ENCODE peak calls at places on chromosome 9, in five cellular contexts. A, M, D, I and X are unnamed samples.

GRCh38 chr9:136282272-136282861 is 21.5 kb downstream of the CCDC187 start:
- DNase-seq in A (no peak), M (no peak), D (no peak), I (no peak), X (no peak)

GRCh38 chr9:133142657-133143592 is 20.8 kb downstream of the GBGT1 start:
- DNase-seq in A (no peak), M (peak), D (no peak), I (no peak), X (no peak)

GRCh38 chr9:113906411-113907110 is 30.5 kb downstream of the ZNF618 start:
- DNase-seq in A (no peak), M (no peak), D (peak), I (peak), X (peak)

GRCh38 chr9:103139891-103140290 is 144.8 kb downstream of the CYLC2 start:
- DNase-seq in A (no peak), M (no peak), D (no peak), I (no peak), X (no peak)

GRCh38 chr9:33159760-33160127 is 7.4 kb downstream of the B4GALT1 start:
- DNase-seq in A (peak), M (peak), D (peak), I (peak), X (peak)

GRCh38 chr9:99162759-99163364 is 57.9 kb downstream of the TGFBR1 start:
- DNase-seq in A (peak), M (no peak), D (no peak), I (peak), X (peak)

GRCh38 chr9:102461441-102461840 is 533.7 kb upstream of the CYLC2 start:
- DNase-seq in A (no peak), M (no peak), D (no peak), I (no peak), X (no peak)

GRCh38 chr9:1120500-1120899 is 70.3 kb downstream of the DMRT2 start:
- DNase-seq in A (no peak), M (no peak), D (no peak), I (no peak), X (no peak)

GRCh38 chr9:97831843-97832636 is 21.0 kb upstream of the FOXE1 start:
- DNase-seq in A (no peak), M (no peak), D (no peak), I (peak), X (no peak)

GRCh38 chr9:18743421-18743820 is 269.5 kb downstream of the ADAMTSL1 start:
- DNase-seq in A (no peak), M (peak), D (no peak), I (no peak), X (no peak)

GRCh38 chr9:116269250-116269649 is 115.7 kb downstream of the PAPPA start:
- DNase-seq in A (no peak), M (no peak), D (no peak), I (peak), X (peak)

GRCh38 chr9:121607434-121608248 is 43.8 kb upstream of the DAB2IP start:
- DNase-seq in A (peak), M (no peak), D (no peak), I (peak), X (peak)

GRCh38 chr9:122180633-122181032 is 20.9 kb downstream of the MORN5 start:
- DNase-seq in A (peak), M (no peak), D (no peak), I (peak), X (peak)

GRCh38 chr9:110538621-110539020 is 40.9 kb downstream of the SVEP1 start:
- DNase-seq in A (no peak), M (no peak), D (no peak), I (no peak), X (no peak)

GRCh38 chr9:112124156-112124555 is 50.9 kb downstream of the SUSD1 start:
- DNase-seq in A (no peak), M (peak), D (no peak), I (no peak), X (no peak)

GRCh38 chr9:135990468-135991429 is 29.6 kb upstream of the UBAC1 start:
- DNase-seq in A (peak), M (peak), D (no peak), I (peak), X (peak)

GRCh38 chr9:136011703-136012496 is 50.7 kb upstream of the UBAC1 start:
- DNase-seq in A (no peak), M (peak), D (no peak), I (no peak), X (no peak)

GRCh38 chr9:84997472-84997871 is 327.9 kb downstream of the NTRK2 start:
- DNase-seq in A (no peak), M (no peak), D (no peak), I (no peak), X (no peak)

GRCh38 chr9:86405926-86406325 is 51.7 kb upstream of the TUT7 start:
- DNase-seq in A (peak), M (no peak), D (no peak), I (peak), X (peak)

DNA sequence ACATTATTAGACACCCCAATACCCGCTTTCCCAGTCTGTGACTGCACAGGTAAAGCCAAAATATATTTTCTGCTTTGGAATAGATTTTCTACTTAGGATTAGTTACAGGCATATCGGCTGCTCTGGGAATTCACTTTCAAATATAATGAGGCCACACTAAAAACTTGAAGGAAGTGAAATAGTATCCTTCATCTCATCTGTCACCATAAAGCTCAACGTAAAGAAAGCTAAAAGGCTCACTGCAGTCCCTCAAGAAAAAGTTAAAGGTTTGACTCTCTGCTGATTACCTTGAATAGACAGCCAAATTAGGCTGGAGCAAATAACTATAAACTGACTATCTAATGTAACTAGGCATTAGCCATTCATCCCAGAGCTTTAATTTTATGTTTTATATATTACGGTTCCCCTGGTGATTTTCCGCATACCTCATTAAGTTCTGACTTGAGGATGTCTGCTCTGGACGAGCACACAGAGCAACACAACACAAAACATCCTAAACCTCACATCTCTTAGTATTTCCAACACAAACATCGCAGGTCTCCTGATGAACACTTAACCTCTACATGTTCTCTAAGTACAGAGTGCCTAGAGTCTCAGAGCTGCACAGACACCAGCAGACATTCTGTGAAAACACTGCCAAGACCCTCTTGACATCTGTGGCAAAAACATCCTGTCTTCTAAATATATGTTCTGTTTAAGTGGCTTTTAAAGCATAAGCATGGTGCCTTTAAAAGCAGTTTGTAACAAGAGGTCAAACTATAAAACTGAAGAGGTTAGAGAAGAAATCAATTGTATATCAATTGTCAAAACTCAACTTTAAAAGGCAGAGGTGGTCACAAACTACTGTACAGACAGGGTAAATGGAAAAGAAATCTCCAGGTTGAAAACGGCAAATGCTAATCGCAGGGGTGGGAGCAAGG is 35.4 kb downstream of the ELAVL2 start:
- DNase-seq in A (no peak), M (no peak), D (no peak), I (no peak), X (no peak)
- H3K4me3 ChIP-seq in A (no peak), M (no peak), D (no peak), I (no peak), X (no peak)

GRCh38 chr9:78663367-78663766 is 366.4 kb downstream of the PSAT1 start:
- DNase-seq in A (no peak), M (no peak), D (no peak), I (no peak), X (no peak)
- TF ChIP-seq CTCF in A (no peak), M (no peak), D (no peak), I (no peak), X (no peak)

GRCh38 chr9:90891656-90892055 is 90.0 kb downstream of the SYK start:
- DNase-seq in A (no peak), M (no peak), D (peak), I (no peak), X (no peak)
- H3K4me3 ChIP-seq in A (no peak), M (no peak), D (no peak), I (no peak), X (no peak)

DNA sequence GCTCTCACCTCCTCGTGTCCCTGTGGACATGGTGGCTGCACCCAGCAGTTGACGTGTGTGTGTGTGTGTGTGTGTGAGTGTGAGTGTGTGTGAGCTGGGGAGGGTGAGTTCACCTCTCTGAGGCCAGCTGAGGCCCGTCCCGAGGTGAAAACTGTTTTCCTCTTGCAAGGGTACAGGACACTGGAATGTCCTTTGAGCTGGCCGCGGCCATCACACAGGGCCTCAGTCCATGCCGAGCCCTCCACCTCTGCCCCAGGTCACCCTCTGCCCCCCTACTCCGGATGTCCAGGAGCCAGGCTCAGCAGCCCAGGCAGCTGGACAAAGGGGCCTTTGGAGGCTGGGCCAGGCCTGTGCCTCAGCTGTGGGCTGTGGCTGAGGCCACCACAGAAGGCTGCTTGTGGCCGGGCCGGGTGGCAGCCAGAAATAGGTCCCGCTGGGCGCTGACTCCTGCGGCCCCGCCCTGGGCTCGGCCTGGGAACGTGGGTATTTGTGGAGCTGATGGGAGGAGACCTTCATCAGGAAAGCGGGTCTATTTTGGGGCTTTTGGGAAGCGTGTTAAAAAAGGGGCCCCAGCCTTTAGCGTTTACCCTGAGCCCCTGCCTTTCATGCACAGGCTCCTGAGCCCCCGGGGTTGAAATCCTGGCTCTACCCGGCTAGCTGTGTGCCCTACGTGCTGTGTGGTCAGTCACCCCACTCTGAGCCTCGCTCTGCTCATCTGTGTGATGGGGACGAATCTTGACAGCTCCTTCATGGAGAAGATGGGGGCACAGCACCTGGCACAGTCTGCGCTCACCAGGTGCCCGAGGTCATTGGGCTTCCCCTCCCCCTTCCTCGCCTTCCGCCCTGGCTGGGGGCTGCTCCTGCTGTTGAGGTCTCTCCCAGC is 75.1 kb upstream of the IER5L start:
- DNase-seq in A (no peak), M (no peak), D (no peak), I (no peak), X (no peak)
- TF ChIP-seq CTCF in A (no peak), M (no peak), D (no peak), I (no peak), X (no peak)

DNA sequence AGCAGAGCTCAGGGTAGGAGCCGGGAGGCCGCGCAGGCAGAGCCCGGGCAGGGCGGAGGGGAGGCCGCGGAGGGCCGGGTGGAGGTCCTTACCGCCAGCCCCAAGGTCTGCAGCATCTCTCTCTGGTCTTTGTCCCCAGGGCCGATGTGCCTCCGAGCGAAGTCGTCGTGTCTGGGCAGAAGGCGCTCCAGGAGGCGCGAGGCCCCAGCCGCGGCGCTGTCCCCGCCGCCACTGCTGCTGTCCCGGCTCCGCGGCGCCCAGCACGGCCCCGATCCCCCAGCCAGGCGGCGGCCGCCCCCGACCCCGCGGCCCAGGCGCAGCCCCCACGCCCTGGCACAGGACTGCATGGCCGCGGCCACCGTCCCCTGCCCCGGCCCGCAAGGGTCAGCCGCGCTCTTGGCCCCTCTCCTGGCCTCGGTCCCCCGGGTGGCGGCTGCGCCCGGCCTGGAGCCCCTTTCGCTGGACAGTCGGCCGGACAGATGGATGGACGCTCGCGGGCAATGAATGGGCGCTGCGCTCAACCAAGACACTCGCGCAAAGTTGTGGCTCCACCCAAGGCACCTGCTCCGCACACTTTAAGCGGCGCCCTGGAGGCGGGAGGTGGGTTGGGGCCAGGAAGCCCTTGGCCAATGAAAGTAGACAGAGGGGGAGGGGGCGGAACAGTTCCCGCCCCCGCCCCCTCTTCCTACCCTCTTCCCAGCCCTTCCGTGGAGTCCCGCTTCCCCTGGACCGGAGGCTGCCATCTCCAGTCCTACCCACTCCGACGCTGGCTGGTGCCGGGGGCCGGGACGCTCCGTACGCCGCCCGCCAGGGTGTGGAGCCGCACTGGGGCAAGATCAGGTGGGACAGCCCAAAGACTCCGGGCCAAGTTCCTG is at the start of gene GLDC:
- DNase-seq in A (peak), M (peak), D (no peak), I (no peak), X (peak)
- H3K4me3 ChIP-seq in A (peak), M (peak), D (peak), I (no peak), X (peak)

GRCh38 chr9:120286530-120286929 is 293.4 kb downstream of the CDK5RAP2 start:
- DNase-seq in A (no peak), M (no peak), D (peak), I (no peak), X (no peak)

GRCh38 chr9:120284796-120285195 is 295.2 kb downstream of the CDK5RAP2 start:
- DNase-seq in A (no peak), M (no peak), D (no peak), I (peak), X (peak)

DNA sequence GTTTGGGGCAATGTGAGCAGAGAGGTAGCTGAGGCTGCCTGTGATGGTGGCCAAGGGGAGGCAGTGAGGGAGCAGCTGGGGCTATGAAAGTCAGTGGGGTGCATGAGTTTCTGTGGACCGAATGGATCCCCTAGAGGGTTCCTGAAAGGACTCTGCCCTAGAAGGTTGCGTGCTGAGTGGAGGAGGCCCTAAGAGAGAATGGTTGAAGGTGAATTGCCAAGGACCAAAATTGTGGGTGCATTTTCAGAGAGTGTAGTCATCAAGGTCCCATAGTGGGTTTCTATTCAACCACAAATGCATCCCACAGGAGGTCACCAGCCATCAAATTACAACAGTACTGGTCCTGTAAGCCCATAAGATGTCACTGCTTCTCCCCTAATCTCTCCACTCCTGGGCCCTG is 298.3 kb downstream of the CDK5RAP2 start:
- DNase-seq in A (no peak), M (no peak), D (no peak), I (no peak), X (no peak)
- TF ChIP-seq CTCF in A (no peak), M (no peak), D (no peak), I (no peak), X (no peak)

GRCh38 chr9:71766663-71767062 is 1.6 kb downstream of the CEMIP2 start:
- DNase-seq in A (no peak), M (no peak), D (no peak), I (peak), X (peak)

GRCh38 chr9:71764438-71764837 is 3.9 kb downstream of the CEMIP2 start:
- DNase-seq in A (no peak), M (no peak), D (no peak), I (no peak), X (no peak)

GRCh38 chr9:71763752-71764332 is 4.5 kb downstream of the CEMIP2 start:
- DNase-seq in A (no peak), M (no peak), D (no peak), I (no peak), X (no peak)

GRCh38 chr9:71767421-71768321 is 642 bp downstream of the CEMIP2 start:
- DNase-seq in A (no peak), M (peak), D (no peak), I (no peak), X (peak)

GRCh38 chr9:71765693-71766092 is 2.6 kb downstream of the CEMIP2 start:
- DNase-seq in A (no peak), M (no peak), D (no peak), I (peak), X (peak)
- H3K4me3 ChIP-seq in A (peak), M (peak), D (no peak), I (no peak), X (no peak)

GRCh38 chr9:36345103-36345846 is 54.8 kb downstream of the RNF38 start:
- DNase-seq in A (no peak), M (no peak), D (no peak), I (no peak), X (no peak)
- TF ChIP-seq CTCF in A (no peak), M (no peak), D (no peak), I (no peak), X (no peak)

DNA sequence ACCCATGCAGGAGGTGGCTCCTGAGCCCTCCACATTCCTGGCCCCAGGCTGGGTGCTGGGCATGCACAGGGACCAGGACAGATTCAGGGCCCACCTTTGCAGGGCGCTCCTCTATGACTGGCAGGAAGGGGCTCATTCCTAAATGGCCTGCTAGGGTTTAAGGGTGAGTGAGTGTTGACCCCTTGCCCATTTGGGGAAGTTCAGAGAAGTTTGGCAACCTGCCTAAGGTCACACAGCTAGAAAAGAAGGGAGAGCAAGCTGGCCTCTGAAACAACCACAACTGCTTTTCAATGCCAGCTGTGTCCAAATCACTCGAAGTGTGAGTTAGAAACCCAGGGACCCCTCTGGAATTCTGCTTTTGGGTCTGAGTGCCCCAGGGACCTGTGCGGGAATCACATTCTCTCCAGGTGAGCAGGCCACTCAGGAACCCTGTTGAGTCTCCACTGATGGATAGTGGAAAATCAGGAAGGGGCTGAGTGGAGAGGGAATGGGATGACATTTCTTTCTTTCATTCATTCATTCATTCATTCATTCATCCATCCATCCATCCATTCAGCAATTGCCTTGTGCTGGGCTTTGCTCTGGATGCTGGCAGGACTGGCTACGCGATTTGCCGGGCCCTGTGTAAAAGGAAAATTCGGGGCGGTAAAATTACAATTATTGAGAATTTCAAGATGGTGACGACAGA is 191.9 kb downstream of the C9orf50 start:
- DNase-seq in A (no peak), M (no peak), D (no peak), I (no peak), X (no peak)
- H3K4me3 ChIP-seq in A (no peak), M (no peak), D (no peak), I (no peak), X (no peak)

DNA sequence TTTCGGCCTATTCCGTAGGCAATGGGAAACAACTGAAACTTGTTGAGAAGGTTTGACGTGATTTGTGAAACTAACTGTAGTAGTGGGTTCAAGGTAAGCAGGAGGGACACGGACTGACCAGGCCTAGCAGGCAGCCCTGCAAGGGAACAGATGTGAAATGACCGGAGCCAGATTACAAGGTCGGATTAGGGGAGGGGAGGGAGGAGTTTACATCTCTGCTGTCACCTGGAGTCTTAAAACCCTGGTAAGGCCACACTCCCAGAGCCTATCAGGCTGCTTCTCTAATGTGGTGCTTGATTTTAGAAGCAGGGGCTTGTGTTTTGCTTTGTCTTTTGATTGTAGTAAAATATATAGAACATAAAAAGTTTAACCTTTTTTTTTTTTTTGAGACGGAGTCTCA is 3.5 kb upstream of the SPTAN1 start:
- DNase-seq in A (no peak), M (no peak), D (no peak), I (no peak), X (no peak)
- TF ChIP-seq CTCF in A (no peak), M (no peak), D (no peak), I (no peak), X (no peak)